ENCODE peak calls at places on chromosomes 7 and 10, in seven cellular contexts. V is SK-N-SH, O is H1, K is HepG2, D is HCT116, N is K562, Q is GM12878. I is an unnamed sample.

GRCh38 chr7:143172354-143172753 is 10.9 kb upstream of the TAS2R39 start:
- DNase-seq in V (no peak), O (no peak), K (no peak), D (no peak), N (no peak), Q (no peak), I (peak; percentile 6)

GRCh38 chr10:79984851-79985250 is 35.9 kb upstream of the SFTPD start:
- DNase-seq in V (no peak), O (no peak), K (no peak), D (peak; percentile 48), N (no peak), Q (no peak), I (no peak)

GRCh38 chr10:4183761-4184261 is 398.8 kb upstream of the KLF6 start:
- DNase-seq in V (no peak), O (no peak), K (no peak), D (no peak), N (no peak), Q (no peak), I (peak; percentile 79)

GRCh38 chr10:4403638-4404252 is 422.3 kb upstream of the AKR1E2 start:
- DNase-seq in V (no peak), O (no peak), K (no peak), D (no peak), N (no peak), Q (no peak), I (no peak)

GRCh38 chr10:131979821-131980270 is 1.9 kb downstream of the BNIP3 start:
- DNase-seq in V (peak; percentile 56), O (no peak), K (peak; percentile 51), D (no peak), N (peak; percentile 26), Q (no peak), I (no peak)

GRCh38 chr10:78695846-78696245 is 372.9 kb upstream of the ZMIZ1 start:
- DNase-seq in V (no peak), O (no peak), K (no peak), D (no peak), N (no peak), Q (no peak), I (no peak)

GRCh38 chr7:149310113-149310836 is 48.3 kb downstream of the ZNF783 start:
- DNase-seq in V (peak; percentile 69), O (no peak), K (peak; percentile 53), D (peak; percentile 91), N (peak; percentile 75), Q (peak; percentile 36), I (peak; percentile 71)

GRCh38 chr10:92419740-92420553 is 129.0 kb downstream of the MARCHF5 start:
- DNase-seq in V (no peak), O (peak; percentile 51), K (peak; percentile 42), D (no peak), N (no peak), Q (no peak), I (no peak)

GRCh38 chr7:23298141-23298851 is 843 bp upstream of the MALSU1 start:
- DNase-seq in V (peak; percentile 44), O (no peak), K (peak; percentile 45), D (no peak), N (no peak), Q (no peak), I (peak; percentile 50)

DNA sequence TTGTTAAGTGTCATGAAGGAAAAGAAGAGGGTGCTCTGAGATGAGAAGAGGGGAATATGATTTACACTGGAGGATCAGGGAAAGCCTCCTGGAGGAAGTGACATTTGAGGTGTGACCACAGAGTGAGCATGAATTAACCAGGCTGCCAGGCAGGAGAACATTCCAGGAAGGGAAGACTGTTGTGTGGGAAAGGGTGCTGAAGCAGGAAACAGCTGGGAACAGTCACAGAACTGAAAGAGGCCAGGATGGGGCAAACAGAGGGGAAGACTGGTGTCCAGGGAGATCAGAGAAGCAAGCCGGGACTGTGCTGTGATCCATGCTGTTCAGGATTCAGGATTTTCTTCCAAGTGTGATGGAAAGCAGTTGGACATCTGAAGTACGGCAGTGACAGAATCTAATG is 14.9 kb downstream of the HIPK2 start:
- DNase-seq in V (no peak), O (no peak), K (no peak), D (no peak), N (no peak), Q (no peak), I (no peak)
- TF ChIP-seq JUND in V (no peak), O (no peak), K (no peak), D (no peak), N (no peak), Q (no peak), I (no peak)

DNA sequence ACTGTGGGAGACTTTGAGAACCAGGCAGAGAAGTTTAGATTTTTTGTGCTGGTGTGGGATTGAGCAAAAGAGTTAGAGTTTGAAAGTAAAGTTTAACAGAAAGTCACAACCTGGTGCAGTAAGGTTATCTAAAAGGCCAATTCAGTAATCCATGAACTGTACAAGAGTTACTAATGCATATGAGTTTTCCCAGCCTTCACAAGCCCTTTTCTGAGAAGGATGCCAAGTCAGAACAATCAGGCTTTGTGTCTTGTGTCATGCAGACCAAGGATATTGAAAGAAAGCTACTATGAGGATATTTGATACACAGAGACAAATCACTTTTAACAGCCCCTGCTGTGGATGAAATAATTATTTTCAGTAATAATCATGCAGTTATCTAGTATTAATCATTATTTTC is 68.8 kb upstream of the MYO3A start:
- DNase-seq in V (no peak), O (no peak), K (no peak), D (no peak), N (no peak), Q (no peak), I (no peak)
- TF ChIP-seq JUND in V (no peak), O (no peak), K (no peak), D (no peak), N (no peak), Q (no peak), I (no peak)

DNA sequence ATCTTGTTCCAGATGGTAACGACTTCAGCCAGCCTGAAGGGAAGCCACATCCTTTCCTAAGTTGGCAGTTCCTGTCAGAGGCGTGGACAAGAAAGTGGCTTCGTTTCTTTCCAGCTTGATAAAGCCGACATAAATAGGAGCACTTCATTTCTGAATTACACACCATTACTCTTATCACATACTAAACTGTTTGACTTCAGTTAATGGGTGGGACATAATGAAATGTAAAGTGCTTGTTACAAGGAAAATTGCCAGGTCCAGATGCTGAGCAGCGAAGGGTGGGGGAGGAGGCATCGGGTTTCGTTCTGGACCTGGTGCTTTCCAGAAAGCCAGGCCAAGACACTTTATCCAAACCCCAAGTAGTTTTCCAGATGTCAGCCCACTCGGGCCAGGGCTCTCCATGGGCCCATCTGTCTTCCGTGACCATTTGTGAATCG is 90.0 kb downstream of the TACC2 start:
- DNase-seq in V (no peak), O (no peak), K (no peak), D (no peak), N (no peak), Q (no peak), I (no peak)
- TF ChIP-seq JUND in V (no peak), O (no peak), K (no peak), D (no peak), N (no peak), Q (no peak), I (no peak)

GRCh38 chr7:108114117-108114841 is 15.9 kb downstream of the LAMB4 start:
- DNase-seq in V (no peak), O (peak; percentile 33), K (peak; percentile 31), D (peak; percentile 39), N (peak; percentile 54), Q (no peak), I (peak; percentile 53)
- TF ChIP-seq JUND in V (no peak), O (no peak), K (no peak), D (no peak), N (peak; percentile 20), Q (no peak), I (no peak)

GRCh38 chr10:54800677-54801480 is at the start of gene PCDH15:
- DNase-seq in V (peak; percentile 37), O (peak; percentile 15), K (peak; percentile 14), D (no peak), N (no peak), Q (peak; percentile 1), I (peak; percentile 71)
- TF ChIP-seq JUND in V (no peak), O (no peak), K (no peak), D (no peak), N (no peak), Q (no peak), I (no peak)

GRCh38 chr10:76382381-76382851 is 951.0 kb downstream of the LRMDA start:
- DNase-seq in V (no peak), O (no peak), K (no peak), D (no peak), N (no peak), Q (no peak), I (no peak)
- TF ChIP-seq JUND in V (peak; percentile 16), O (no peak), K (no peak), D (no peak), N (no peak), Q (no peak), I (no peak)